ENCODE peak calls at places on chromosomes 5 and 9, in nine cellular contexts. S is fibroblast of the aortic adventitia, J is lower lobe of right lung, L is uterus, B is HL-60, U is AG04449, V is mucosa of descending colon, N is A549, O is aorta. Y is an unnamed sample.

GRCh38 chr9:80382523-80382922 is 810.8 kb downstream of the TLE4 start:
- DNase-seq in S (no peak), J (no peak), L (no peak), B (no peak), U (no peak), V (no peak), N (no peak), O (no peak), Y (no peak)

GRCh38 chr5:178218237-178218636 is 13.9 kb downstream of the HNRNPAB start:
- DNase-seq in S (no peak), J (no peak), L (no peak), B (no peak), U (no peak), V (no peak), N (no peak), O (no peak), Y (no peak)

GRCh38 chr5:179294891-179295777 is 50.1 kb downstream of the ADAMTS2 start:
- DNase-seq in S (peak; percentile 87), J (no peak), L (peak; percentile 54), B (no peak), U (no peak), V (peak; percentile 23), N (no peak), O (peak; percentile 79), Y (peak; percentile 95)

GRCh38 chr5:36679609-36680008 is 73.2 kb downstream of the SLC1A3 start:
- DNase-seq in S (no peak), J (no peak), L (no peak), B (no peak), U (no peak), V (no peak), N (no peak), O (no peak), Y (no peak)

GRCh38 chr9:86540999-86541398 is 186.8 kb upstream of the TUT7 start:
- DNase-seq in S (peak; percentile 64), J (no peak), L (no peak), B (no peak), U (no peak), V (no peak), N (no peak), O (no peak), Y (no peak)

GRCh38 chr9:37293664-37294524 is 128.6 kb upstream of the GRHPR start:
- DNase-seq in S (peak; percentile 48), J (no peak), L (no peak), B (no peak), U (no peak), V (no peak), N (no peak), O (no peak), Y (no peak)

GRCh38 chr9:103530934-103531333 is 535.8 kb downstream of the CYLC2 start:
- DNase-seq in S (no peak), J (no peak), L (no peak), B (peak; percentile 66), U (no peak), V (no peak), N (no peak), O (no peak), Y (no peak)

GRCh38 chr9:137680445-137681358 is 61.9 kb downstream of the EHMT1 start:
- DNase-seq in S (no peak), J (no peak), L (no peak), B (no peak), U (no peak), V (no peak), N (no peak), O (no peak), Y (no peak)

GRCh38 chr5:173880306-173880985 is 7.7 kb upstream of the CPEB4 start:
- DNase-seq in S (peak; percentile 81), J (no peak), L (no peak), B (no peak), U (peak; percentile 97), V (no peak), N (no peak), O (no peak), Y (no peak)

GRCh38 chr5:14167211-14167845 is 24.2 kb downstream of the TRIO start:
- DNase-seq in S (no peak), J (no peak), L (no peak), B (no peak), U (no peak), V (no peak), N (no peak), O (no peak), Y (peak; percentile 79)

GRCh38 chr5:123125172-123125508 is 36.1 kb downstream of the PRDM6 start:
- DNase-seq in S (no peak), J (no peak), L (no peak), B (no peak), U (no peak), V (no peak), N (no peak), O (no peak), Y (no peak)

GRCh38 chr9:79975471-79976316 is 403.9 kb downstream of the TLE4 start:
- DNase-seq in S (no peak), J (no peak), L (no peak), B (no peak), U (no peak), V (peak; percentile 28), N (no peak), O (no peak), Y (no peak)

GRCh38 chr5:115979203-115979602 is 16.9 kb downstream of the LVRN start:
- DNase-seq in S (peak; percentile 11), J (no peak), L (no peak), B (no peak), U (no peak), V (no peak), N (no peak), O (no peak), Y (no peak)

GRCh38 chr9:97811534-97812246 is 41.3 kb upstream of the FOXE1 start:
- DNase-seq in S (peak; percentile 23), J (no peak), L (no peak), B (no peak), U (peak; percentile 16), V (no peak), N (no peak), O (no peak), Y (no peak)

GRCh38 chr5:76714771-76715483 is 999 bp upstream of the F2R start:
- DNase-seq in S (no peak), J (no peak), L (no peak), B (no peak), U (no peak), V (no peak), N (peak; percentile 30), O (peak; percentile 47), Y (no peak)

GRCh38 chr5:122367445-122367844 is 55.4 kb downstream of the SNCAIP start:
- DNase-seq in S (peak; percentile 1), J (no peak), L (no peak), B (no peak), U (no peak), V (no peak), N (no peak), O (no peak), Y (no peak)

GRCh38 chr9:128094950-128095544 is 27.0 kb downstream of the SLC25A25 start:
- DNase-seq in S (no peak), J (peak; percentile 32), L (no peak), B (no peak), U (no peak), V (peak; percentile 14), N (no peak), O (no peak), Y (no peak)

GRCh38 chr9:128096614-128097013 is 28.6 kb downstream of the SLC25A25 start:
- DNase-seq in S (no peak), J (no peak), L (no peak), B (no peak), U (no peak), V (no peak), N (no peak), O (no peak), Y (no peak)

GRCh38 chr9:128098017-128098935 is 29.3 kb downstream of the PTGES2 start:
- DNase-seq in S (peak; percentile 97), J (peak; percentile 97), L (peak; percentile 90), B (peak; percentile 97), U (peak; percentile 96), V (peak; percentile 90), N (peak; percentile 92), O (peak; percentile 95), Y (peak; percentile 61)

GRCh38 chr9:128098936-128099931 is 28.3 kb downstream of the PTGES2 start:
- DNase-seq in S (peak; percentile 95), J (no peak), L (no peak), B (no peak), U (no peak), V (peak; percentile 57), N (no peak), O (no peak), Y (no peak)

GRCh38 chr9:128097156-128098016 is 29.4 kb downstream of the SLC25A25 start:
- DNase-seq in S (no peak), J (peak; percentile 49), L (no peak), B (no peak), U (no peak), V (peak; percentile 53), N (no peak), O (no peak), Y (no peak)
- H3K4me3 ChIP-seq in S (peak overlapping the region; percentile 75), J (peak overlapping the region; percentile 61), L (no peak overlapping the region), B (no peak overlapping the region), U (peak overlapping the region; percentile 33), V (no peak overlapping the region), N (peak overlapping the region; percentile 15), O (no peak overlapping the region), Y (no peak overlapping the region)

DNA sequence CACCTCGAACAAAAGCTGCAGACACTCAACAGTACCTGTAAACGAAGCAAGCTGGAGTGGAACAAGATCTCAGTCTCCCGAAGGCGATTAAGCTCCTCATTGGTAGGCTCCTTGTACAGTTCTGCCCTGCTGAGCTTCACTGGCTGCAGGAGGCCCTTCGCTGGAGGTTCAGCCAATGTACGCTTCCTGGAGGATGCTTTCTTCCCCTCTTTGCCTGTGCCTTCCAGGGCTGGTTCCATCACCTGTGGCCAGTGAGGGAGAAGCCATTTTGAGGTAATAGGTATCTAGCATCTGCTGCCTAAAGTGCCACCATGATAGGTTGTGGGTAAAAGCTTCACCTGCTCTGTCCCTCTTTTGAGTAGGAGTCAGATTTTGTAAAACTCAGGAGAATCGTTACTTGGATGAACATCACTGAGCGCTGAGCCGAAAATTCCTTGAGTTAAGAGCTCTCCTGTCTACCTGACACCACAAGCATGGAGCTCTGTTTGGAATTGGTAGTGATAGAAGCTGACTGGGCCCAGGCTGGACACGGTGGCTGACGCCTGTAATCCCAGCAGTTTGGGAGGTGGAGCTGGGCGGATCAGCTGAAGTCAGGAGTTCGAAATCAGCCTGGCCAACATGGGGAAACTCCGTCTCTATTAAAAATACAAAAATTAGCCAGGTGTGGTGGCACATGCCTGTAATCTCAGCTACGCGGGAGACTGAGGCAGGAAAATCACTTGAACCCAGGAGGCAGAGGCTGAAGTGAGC is 1.4 kb downstream of the NOL6 start:
- DNase-seq in S (no peak), J (no peak), L (no peak), B (no peak), U (no peak), V (no peak), N (no peak), O (peak; percentile 17), Y (no peak)
- H3K4me3 ChIP-seq in S (peak overlapping the region; percentile 99), J (peak overlapping the region; percentile 92), L (no peak overlapping the region), B (peak overlapping the region; percentile 100), U (peak overlapping the region; percentile 93), V (no peak overlapping the region), N (peak overlapping the region; percentile 88), O (no peak overlapping the region), Y (peak overlapping the region; percentile 95)

GRCh38 chr9:71663216-71663615 is 105.1 kb downstream of the CEMIP2 start:
- DNase-seq in S (peak; percentile 45), J (no peak), L (no peak), B (no peak), U (no peak), V (no peak), N (no peak), O (no peak), Y (no peak)
- H3K4me3 ChIP-seq in S (no peak overlapping the region), J (no peak overlapping the region), L (no peak overlapping the region), B (no peak overlapping the region), U (no peak overlapping the region), V (no peak overlapping the region), N (no peak overlapping the region), O (no peak overlapping the region), Y (no peak overlapping the region)

GRCh38 chr9:117744390-117744789 is 40.2 kb downstream of the TLR4 start:
- DNase-seq in S (no peak), J (no peak), L (no peak), B (no peak), U (no peak), V (no peak), N (no peak), O (no peak), Y (no peak)
- H3K4me3 ChIP-seq in S (no peak overlapping the region), J (peak overlapping the region; percentile 43), L (no peak overlapping the region), B (no peak overlapping the region), U (no peak overlapping the region), V (no peak overlapping the region), N (no peak overlapping the region), O (peak overlapping the region; percentile 13), Y (no peak overlapping the region)

Y was measured in MG63.